ENCODE peak calls at places on chromosomes 1 and 21, in five cellular contexts. R is activated naive CD4-positive, alpha-beta T cell; G is KG1; L is left ventricle myocardium superior; S is lung. V is an unnamed sample.

GRCh38 chr1:39395357-39395831 is 96.0 kb upstream of the BMP8A start:
- DNase-seq in R (no peak), G (no peak), L (no peak), S (no peak), V (no peak)

GRCh38 chr1:26602378-26602959 is 72.9 kb downstream of the RPS6KA1 start:
- DNase-seq in R (no peak), G (peak; percentile 36), L (no peak), S (no peak), V (peak; percentile 26)

GRCh38 chr1:27689423-27690173 is 17.6 kb upstream of the IFI6 start:
- DNase-seq in R (no peak), G (no peak), L (no peak), S (no peak), V (no peak)

GRCh38 chr1:20099533-20099932 is 19.8 kb downstream of the PLA2G2D start:
- DNase-seq in R (no peak), G (no peak), L (no peak), S (no peak), V (no peak)

GRCh38 chr21:14917762-14918161 is 147.0 kb downstream of the NRIP1 start:
- DNase-seq in R (no peak), G (no peak), L (no peak), S (no peak), V (no peak)

GRCh38 chr21:17119466-17120297 is 393.2 kb upstream of the CXADR start:
- DNase-seq in R (no peak), G (no peak), L (no peak), S (no peak), V (no peak)

GRCh38 chr1:7290971-7291970 is 479.8 kb upstream of the VAMP3 start:
- DNase-seq in R (no peak), G (no peak), L (peak; percentile 81), S (peak; percentile 28), V (no peak)

GRCh38 chr21:43363506-43364260 is 63.2 kb downstream of the SIK1 start:
- DNase-seq in R (no peak), G (no peak), L (no peak), S (no peak), V (no peak)

GRCh38 chr1:246142320-246142893 is 364.7 kb downstream of the SMYD3 start:
- DNase-seq in R (no peak), G (no peak), L (no peak), S (no peak), V (no peak)

V was measured in NCI-H1436 treated with DMSO at 0.1 percent for 48 hours.